ENCODE peak calls at places on chromosomes 2 and 18, in eight cellular contexts. Y is transverse colon, C is NCI-H524, Q is NCI-H1694, F is ovary, J is chondrocyte, B is NCI-H345, Z is endothelial cell. N is an unnamed sample.

GRCh38 chr2:46786228-46786627 is 129.4 kb downstream of the MCFD2 start:
- DNase-seq in Y (no peak), C (no peak), Q (no peak), F (no peak), J (no peak), B (no peak), Z (no peak), N (no peak)

GRCh38 chr2:241702405-241703127 is 727 bp downstream of the ING5 start:
- DNase-seq in Y (peak), C (peak), Q (peak), F (peak), J (peak), B (peak), Z (peak), N (peak)

GRCh38 chr2:9656270-9656766 is 25.5 kb upstream of the YWHAQ start:
- DNase-seq in Y (no peak), C (no peak), Q (no peak), F (no peak), J (no peak), B (no peak), Z (no peak), N (no peak)

GRCh38 chr2:25309402-25309801 is 32.3 kb downstream of the DNMT3A start:
- DNase-seq in Y (peak), C (peak), Q (peak), F (no peak), J (no peak), B (peak), Z (peak), N (no peak)

GRCh38 chr2:14583059-14583458 is 49.5 kb upstream of the LRATD1 start:
- DNase-seq in Y (no peak), C (no peak), Q (no peak), F (no peak), J (no peak), B (no peak), Z (no peak), N (no peak)

GRCh38 chr2:33583194-33583938 is 15.7 kb downstream of the FAM98A start:
- DNase-seq in Y (no peak), C (peak), Q (peak), F (no peak), J (no peak), B (peak), Z (no peak), N (no peak)

GRCh38 chr2:14650066-14650465 is 17.5 kb downstream of the LRATD1 start:
- DNase-seq in Y (no peak), C (no peak), Q (no peak), F (no peak), J (no peak), B (no peak), Z (no peak), N (no peak)

GRCh38 chr2:205524656-205525055 is 157.6 kb upstream of the NRP2 start:
- DNase-seq in Y (peak), C (no peak), Q (no peak), F (no peak), J (no peak), B (peak), Z (no peak), N (no peak)

GRCh38 chr2:65096948-65097347 is 33.0 kb downstream of the RAB1A start:
- DNase-seq in Y (no peak), C (no peak), Q (no peak), F (no peak), J (no peak), B (no peak), Z (no peak), N (no peak)

GRCh38 chr18:7577706-7578105 is 10.6 kb downstream of the PTPRM start:
- DNase-seq in Y (no peak), C (peak), Q (no peak), F (no peak), J (no peak), B (no peak), Z (no peak), N (no peak)

GRCh38 chr2:136118819-136119716 is 1.1 kb upstream of the CXCR4 start:
- DNase-seq in Y (peak), C (peak), Q (peak), F (no peak), J (no peak), B (peak), Z (peak), N (peak)

GRCh38 chr2:153953761-153954160 is 82.0 kb downstream of the GALNT13 start:
- DNase-seq in Y (no peak), C (peak), Q (no peak), F (no peak), J (no peak), B (no peak), Z (no peak), N (no peak)

GRCh38 chr2:216742411-216742810 is 47.1 kb upstream of the IGFBP5 start:
- DNase-seq in Y (no peak), C (no peak), Q (no peak), F (peak), J (no peak), B (no peak), Z (no peak), N (no peak)

GRCh38 chr18:58996131-58996632 is 131.5 kb downstream of the ZNF532 start:
- DNase-seq in Y (no peak), C (peak), Q (no peak), F (no peak), J (no peak), B (peak), Z (no peak), N (peak)

GRCh38 chr2:105468655-105469042 is 69.8 kb upstream of the FHL2 start:
- DNase-seq in Y (no peak), C (no peak), Q (no peak), F (no peak), J (no peak), B (no peak), Z (no peak), N (no peak)

GRCh38 chr2:223109341-223109740 is 57.4 kb downstream of the KCNE4 start:
- DNase-seq in Y (no peak), C (no peak), Q (no peak), F (no peak), J (no peak), B (no peak), Z (no peak), N (no peak)

GRCh38 chr2:3662239-3662638 is 4.2 kb downstream of the ALLC start:
- DNase-seq in Y (no peak), C (no peak), Q (no peak), F (no peak), J (no peak), B (no peak), Z (no peak), N (no peak)

GRCh38 chr2:75224636-75225094 is 25.3 kb upstream of the TACR1 start:
- DNase-seq in Y (no peak), C (peak), Q (peak), F (no peak), J (no peak), B (peak), Z (no peak), N (no peak)

GRCh38 chr2:112789186-112789585 is 4.9 kb upstream of the IL1A start:
- DNase-seq in Y (no peak), C (no peak), Q (no peak), F (no peak), J (no peak), B (no peak), Z (no peak), N (no peak)

N was measured in NCI-H748 treated with DMSO at 0.1 percent for 48 hours.